ENCODE peak calls at places on chromosomes 11 and 22, in four cellular contexts. One of them, this sample, is unnamed.

GRCh38 chr11:61120865-61121831 is 18.9 kb downstream of the CD5 start:
- DNase-seq in skeletal muscle cell: no peak
- DNase-seq in cardiac fibroblast: peak
- DNase-seq in T-cell: peak
- DNase-seq in this sample: no peak

GRCh38 chr11:61042961-61043540 is 59.2 kb upstream of the CD5 start:
- DNase-seq in cardiac fibroblast: no peak
- DNase-seq in skeletal muscle cell: no peak
- DNase-seq in T-cell: no peak
- DNase-seq in this sample: no peak

GRCh38 chr11:40104941-40105550 is 1354.4 kb downstream of the LRRC4C start:
- DNase-seq in skeletal muscle cell: no peak
- DNase-seq in cardiac fibroblast: no peak
- DNase-seq in T-cell: no peak
- DNase-seq in this sample: no peak

GRCh38 chr11:27976262-27976661 is 131.7 kb downstream of the KIF18A start:
- DNase-seq in skeletal muscle cell: no peak
- DNase-seq in T-cell: no peak
- DNase-seq in cardiac fibroblast: peak
- DNase-seq in this sample: no peak

GRCh38 chr22:31646186-31647019 is 15.6 kb downstream of the PISD start:
- DNase-seq in skeletal muscle cell: peak
- DNase-seq in T-cell: no peak
- DNase-seq in cardiac fibroblast: peak
- DNase-seq in this sample: peak

GRCh38 chr11:94668240-94668793 is 99.8 kb upstream of the AMOTL1 start:
- DNase-seq in skeletal muscle cell: no peak
- DNase-seq in cardiac fibroblast: no peak
- DNase-seq in T-cell: no peak
- DNase-seq in this sample: no peak

GRCh38 chr11:85750646-85751045 is 60.3 kb downstream of the SYTL2 start:
- DNase-seq in cardiac fibroblast: no peak
- DNase-seq in skeletal muscle cell: no peak
- DNase-seq in T-cell: no peak
- DNase-seq in this sample: no peak

GRCh38 chr11:65205602-65205967 is 23.9 kb downstream of the CAPN1 start:
- DNase-seq in cardiac fibroblast: no peak
- DNase-seq in T-cell: no peak
- DNase-seq in skeletal muscle cell: no peak
- DNase-seq in this sample: no peak

GRCh38 chr11:117182551-117182935 is 4.0 kb downstream of the SIDT2 start:
- DNase-seq in T-cell: no peak
- DNase-seq in cardiac fibroblast: no peak
- DNase-seq in skeletal muscle cell: no peak
- DNase-seq in this sample: no peak

GRCh38 chr11:68120212-68121066 is 749 bp downstream of the CHKA start:
- DNase-seq in cardiac fibroblast: peak
- DNase-seq in skeletal muscle cell: no peak
- DNase-seq in T-cell: peak
- DNase-seq in this sample: no peak

GRCh38 chr11:43578346-43579170 is 102.0 kb upstream of the HSD17B12 start:
- DNase-seq in T-cell: no peak
- DNase-seq in cardiac fibroblast: peak
- DNase-seq in skeletal muscle cell: no peak
- DNase-seq in this sample: peak

GRCh38 chr22:32820131-32820882 is 18.8 kb downstream of the TIMP3 start:
- DNase-seq in T-cell: no peak
- DNase-seq in skeletal muscle cell: no peak
- DNase-seq in cardiac fibroblast: no peak
- DNase-seq in this sample: peak

GRCh38 chr22:47153854-47154542 is 391.5 kb downstream of the TBC1D22A start:
- DNase-seq in skeletal muscle cell: no peak
- DNase-seq in T-cell: no peak
- DNase-seq in cardiac fibroblast: peak
- DNase-seq in this sample: no peak

GRCh38 chr11:36349345-36350136 is 53.5 kb downstream of the PRR5L start:
- DNase-seq in T-cell: no peak
- DNase-seq in skeletal muscle cell: no peak
- DNase-seq in cardiac fibroblast: no peak
- DNase-seq in this sample: no peak

GRCh38 chr11:15118431-15118830 is 3.7 kb downstream of the INSC start:
- DNase-seq in skeletal muscle cell: no peak
- DNase-seq in T-cell: no peak
- DNase-seq in cardiac fibroblast: no peak
- DNase-seq in this sample: no peak

GRCh38 chr11:129093283-129093682 is 98.8 kb downstream of the ARHGAP32 start:
- DNase-seq in cardiac fibroblast: no peak
- DNase-seq in T-cell: no peak
- DNase-seq in skeletal muscle cell: no peak
- DNase-seq in this sample: no peak

GRCh38 chr22:39244496-39245129 is at the start of gene PDGFB:
- DNase-seq in cardiac fibroblast: peak
- DNase-seq in T-cell: no peak
- DNase-seq in skeletal muscle cell: no peak
- DNase-seq in this sample: no peak

GRCh38 chr11:120178441-120179070 is 32.3 kb upstream of the OAF start:
- DNase-seq in skeletal muscle cell: no peak
- DNase-seq in T-cell: no peak
- DNase-seq in cardiac fibroblast: peak
- DNase-seq in this sample: no peak

GRCh38 chr11:14396289-14396688 is 37.3 kb upstream of the RRAS2 start:
- DNase-seq in cardiac fibroblast: no peak
- DNase-seq in T-cell: no peak
- DNase-seq in skeletal muscle cell: no peak
- DNase-seq in this sample: no peak

This sample was measured in epithelial cell of prostate.